ENCODE peak calls at places on chromosomes 7 and 10, in ten cellular contexts. One of them, this sample, is unnamed.

GRCh38 chr7:106012935-106013439 is 49.9 kb downstream of the CDHR3 start:
- DNase-seq in naive B cell: no peak
- DNase-seq in left lobe of liver: no peak
- DNase-seq in kidney tubule cell: peak
- DNase-seq in stimulated activated CD4-positive, alpha-beta T cell treated with anti-CD3 and anti-CD28 coated beads, Interleukin-2, amount 100 ng/mL, for 48 hours: no peak
- DNase-seq in H54: peak
- DNase-seq in AG20443: peak
- DNase-seq in GM18507: no peak
- DNase-seq in activated naive CD4-positive, alpha-beta T cell treated with anti-CD3 and anti-CD28 coated beads for 36 hours: no peak
- DNase-seq in astrocyte of the hippocampus: peak
- DNase-seq in this sample: no peak

GRCh38 chr7:151274936-151275812 is 26.7 kb upstream of the SMARCD3 start:
- DNase-seq in naive B cell: no peak
- DNase-seq in left lobe of liver: no peak
- DNase-seq in kidney tubule cell: no peak
- DNase-seq in stimulated activated CD4-positive, alpha-beta T cell treated with anti-CD3 and anti-CD28 coated beads, Interleukin-2, amount 100 ng/mL, for 48 hours: no peak
- DNase-seq in H54: no peak
- DNase-seq in AG20443: no peak
- DNase-seq in GM18507: no peak
- DNase-seq in activated naive CD4-positive, alpha-beta T cell treated with anti-CD3 and anti-CD28 coated beads for 36 hours: no peak
- DNase-seq in astrocyte of the hippocampus: no peak
- DNase-seq in this sample: peak

GRCh38 chr10:127889605-127890195 is 3.0 kb downstream of the CLRN3 start:
- DNase-seq in naive B cell: no peak
- DNase-seq in left lobe of liver: no peak
- DNase-seq in kidney tubule cell: peak
- DNase-seq in stimulated activated CD4-positive, alpha-beta T cell treated with anti-CD3 and anti-CD28 coated beads, Interleukin-2, amount 100 ng/mL, for 48 hours: no peak
- DNase-seq in H54: peak
- DNase-seq in AG20443: peak
- DNase-seq in GM18507: no peak
- DNase-seq in activated naive CD4-positive, alpha-beta T cell treated with anti-CD3 and anti-CD28 coated beads for 36 hours: no peak
- DNase-seq in astrocyte of the hippocampus: peak
- DNase-seq in this sample: no peak

GRCh38 chr7:131629203-131629871 is 72.9 kb upstream of the PODXL start:
- DNase-seq in naive B cell: no peak
- DNase-seq in left lobe of liver: no peak
- DNase-seq in kidney tubule cell: no peak
- DNase-seq in stimulated activated CD4-positive, alpha-beta T cell treated with anti-CD3 and anti-CD28 coated beads, Interleukin-2, amount 100 ng/mL, for 48 hours: no peak
- DNase-seq in H54: peak
- DNase-seq in AG20443: peak
- DNase-seq in GM18507: no peak
- DNase-seq in activated naive CD4-positive, alpha-beta T cell treated with anti-CD3 and anti-CD28 coated beads for 36 hours: no peak
- DNase-seq in astrocyte of the hippocampus: peak
- DNase-seq in this sample: no peak

GRCh38 chr10:13775786-13776780 is 189.3 kb downstream of the PRPF18 start:
- DNase-seq in naive B cell: no peak
- DNase-seq in left lobe of liver: no peak
- DNase-seq in kidney tubule cell: peak
- DNase-seq in stimulated activated CD4-positive, alpha-beta T cell treated with anti-CD3 and anti-CD28 coated beads, Interleukin-2, amount 100 ng/mL, for 48 hours: no peak
- DNase-seq in H54: peak
- DNase-seq in AG20443: peak
- DNase-seq in GM18507: no peak
- DNase-seq in activated naive CD4-positive, alpha-beta T cell treated with anti-CD3 and anti-CD28 coated beads for 36 hours: no peak
- DNase-seq in astrocyte of the hippocampus: peak
- DNase-seq in this sample: no peak

GRCh38 chr10:113666682-113667252 is 2.9 kb upstream of the NRAP start:
- DNase-seq in naive B cell: no peak
- DNase-seq in left lobe of liver: no peak
- DNase-seq in kidney tubule cell: peak
- DNase-seq in stimulated activated CD4-positive, alpha-beta T cell treated with anti-CD3 and anti-CD28 coated beads, Interleukin-2, amount 100 ng/mL, for 48 hours: no peak
- DNase-seq in H54: no peak
- DNase-seq in AG20443: peak
- DNase-seq in GM18507: no peak
- DNase-seq in activated naive CD4-positive, alpha-beta T cell treated with anti-CD3 and anti-CD28 coated beads for 36 hours: peak
- DNase-seq in astrocyte of the hippocampus: peak
- DNase-seq in this sample: peak

GRCh38 chr10:105925045-105925785 is 1239.3 kb downstream of the SORCS1 start:
- DNase-seq in naive B cell: no peak
- DNase-seq in left lobe of liver: no peak
- DNase-seq in kidney tubule cell: no peak
- DNase-seq in stimulated activated CD4-positive, alpha-beta T cell treated with anti-CD3 and anti-CD28 coated beads, Interleukin-2, amount 100 ng/mL, for 48 hours: no peak
- DNase-seq in H54: no peak
- DNase-seq in AG20443: no peak
- DNase-seq in GM18507: no peak
- DNase-seq in activated naive CD4-positive, alpha-beta T cell treated with anti-CD3 and anti-CD28 coated beads for 36 hours: no peak
- DNase-seq in astrocyte of the hippocampus: no peak
- DNase-seq in this sample: no peak

GRCh38 chr7:73487486-73487885 is 34.6 kb downstream of the BAZ1B start:
- DNase-seq in naive B cell: no peak
- DNase-seq in left lobe of liver: no peak
- DNase-seq in kidney tubule cell: no peak
- DNase-seq in stimulated activated CD4-positive, alpha-beta T cell treated with anti-CD3 and anti-CD28 coated beads, Interleukin-2, amount 100 ng/mL, for 48 hours: no peak
- DNase-seq in H54: no peak
- DNase-seq in AG20443: no peak
- DNase-seq in GM18507: no peak
- DNase-seq in activated naive CD4-positive, alpha-beta T cell treated with anti-CD3 and anti-CD28 coated beads for 36 hours: no peak
- DNase-seq in astrocyte of the hippocampus: no peak
- DNase-seq in this sample: no peak

GRCh38 chr10:75294866-75295692 is 59.3 kb upstream of the COMTD1 start:
- DNase-seq in naive B cell: peak
- DNase-seq in left lobe of liver: peak
- DNase-seq in kidney tubule cell: peak
- DNase-seq in stimulated activated CD4-positive, alpha-beta T cell treated with anti-CD3 and anti-CD28 coated beads, Interleukin-2, amount 100 ng/mL, for 48 hours: peak
- DNase-seq in H54: peak
- DNase-seq in AG20443: peak
- DNase-seq in GM18507: peak
- DNase-seq in activated naive CD4-positive, alpha-beta T cell treated with anti-CD3 and anti-CD28 coated beads for 36 hours: peak
- DNase-seq in astrocyte of the hippocampus: peak
- DNase-seq in this sample: peak

GRCh38 chr10:113347508-113347907 is 205.3 kb upstream of the HABP2 start:
- DNase-seq in naive B cell: no peak
- DNase-seq in left lobe of liver: peak
- DNase-seq in kidney tubule cell: no peak
- DNase-seq in stimulated activated CD4-positive, alpha-beta T cell treated with anti-CD3 and anti-CD28 coated beads, Interleukin-2, amount 100 ng/mL, for 48 hours: no peak
- DNase-seq in H54: no peak
- DNase-seq in AG20443: no peak
- DNase-seq in GM18507: no peak
- DNase-seq in activated naive CD4-positive, alpha-beta T cell treated with anti-CD3 and anti-CD28 coated beads for 36 hours: no peak
- DNase-seq in astrocyte of the hippocampus: peak
- DNase-seq in this sample: no peak

GRCh38 chr10:6203331-6204062 is 765 bp downstream of the PFKFB3 start:
- DNase-seq in naive B cell: peak
- DNase-seq in left lobe of liver: peak
- DNase-seq in kidney tubule cell: peak
- DNase-seq in stimulated activated CD4-positive, alpha-beta T cell treated with anti-CD3 and anti-CD28 coated beads, Interleukin-2, amount 100 ng/mL, for 48 hours: peak
- DNase-seq in H54: peak
- DNase-seq in AG20443: peak
- DNase-seq in GM18507: peak
- DNase-seq in activated naive CD4-positive, alpha-beta T cell treated with anti-CD3 and anti-CD28 coated beads for 36 hours: peak
- DNase-seq in astrocyte of the hippocampus: peak
- DNase-seq in this sample: peak

GRCh38 chr7:22357311-22358175 is 589 bp upstream of the RAPGEF5 start:
- DNase-seq in naive B cell: no peak
- DNase-seq in left lobe of liver: no peak
- DNase-seq in kidney tubule cell: peak
- DNase-seq in stimulated activated CD4-positive, alpha-beta T cell treated with anti-CD3 and anti-CD28 coated beads, Interleukin-2, amount 100 ng/mL, for 48 hours: no peak
- DNase-seq in H54: peak
- DNase-seq in AG20443: peak
- DNase-seq in GM18507: no peak
- DNase-seq in activated naive CD4-positive, alpha-beta T cell treated with anti-CD3 and anti-CD28 coated beads for 36 hours: no peak
- DNase-seq in astrocyte of the hippocampus: peak
- DNase-seq in this sample: peak

GRCh38 chr7:51249187-51249945 is 67.2 kb downstream of the COBL start:
- DNase-seq in naive B cell: no peak
- DNase-seq in left lobe of liver: no peak
- DNase-seq in kidney tubule cell: peak
- DNase-seq in stimulated activated CD4-positive, alpha-beta T cell treated with anti-CD3 and anti-CD28 coated beads, Interleukin-2, amount 100 ng/mL, for 48 hours: no peak
- DNase-seq in H54: no peak
- DNase-seq in AG20443: no peak
- DNase-seq in GM18507: no peak
- DNase-seq in activated naive CD4-positive, alpha-beta T cell treated with anti-CD3 and anti-CD28 coated beads for 36 hours: no peak
- DNase-seq in astrocyte of the hippocampus: no peak
- DNase-seq in this sample: no peak

GRCh38 chr10:116238036-116238435 is 35.0 kb downstream of the GFRA1 start:
- DNase-seq in naive B cell: no peak
- DNase-seq in left lobe of liver: no peak
- DNase-seq in kidney tubule cell: no peak
- DNase-seq in stimulated activated CD4-positive, alpha-beta T cell treated with anti-CD3 and anti-CD28 coated beads, Interleukin-2, amount 100 ng/mL, for 48 hours: no peak
- DNase-seq in H54: no peak
- DNase-seq in AG20443: no peak
- DNase-seq in GM18507: no peak
- DNase-seq in activated naive CD4-positive, alpha-beta T cell treated with anti-CD3 and anti-CD28 coated beads for 36 hours: no peak
- DNase-seq in astrocyte of the hippocampus: no peak
- DNase-seq in this sample: no peak

GRCh38 chr10:114064151-114065045 is 20.7 kb downstream of the ADRB1 start:
- DNase-seq in naive B cell: no peak
- DNase-seq in left lobe of liver: peak
- DNase-seq in kidney tubule cell: no peak
- DNase-seq in stimulated activated CD4-positive, alpha-beta T cell treated with anti-CD3 and anti-CD28 coated beads, Interleukin-2, amount 100 ng/mL, for 48 hours: no peak
- DNase-seq in H54: no peak
- DNase-seq in AG20443: no peak
- DNase-seq in GM18507: no peak
- DNase-seq in activated naive CD4-positive, alpha-beta T cell treated with anti-CD3 and anti-CD28 coated beads for 36 hours: no peak
- DNase-seq in astrocyte of the hippocampus: peak
- DNase-seq in this sample: no peak

GRCh38 chr10:49005270-49005669 is 65.6 kb upstream of the LRRC18 start:
- DNase-seq in naive B cell: no peak
- DNase-seq in left lobe of liver: peak
- DNase-seq in kidney tubule cell: no peak
- DNase-seq in stimulated activated CD4-positive, alpha-beta T cell treated with anti-CD3 and anti-CD28 coated beads, Interleukin-2, amount 100 ng/mL, for 48 hours: no peak
- DNase-seq in H54: no peak
- DNase-seq in AG20443: no peak
- DNase-seq in GM18507: no peak
- DNase-seq in activated naive CD4-positive, alpha-beta T cell treated with anti-CD3 and anti-CD28 coated beads for 36 hours: no peak
- DNase-seq in astrocyte of the hippocampus: no peak
- DNase-seq in this sample: no peak

GRCh38 chr10:79282388-79282787 is 64.9 kb upstream of the PPIF start:
- DNase-seq in naive B cell: no peak
- DNase-seq in left lobe of liver: no peak
- DNase-seq in kidney tubule cell: no peak
- DNase-seq in stimulated activated CD4-positive, alpha-beta T cell treated with anti-CD3 and anti-CD28 coated beads, Interleukin-2, amount 100 ng/mL, for 48 hours: no peak
- DNase-seq in H54: no peak
- DNase-seq in AG20443: no peak
- DNase-seq in GM18507: no peak
- DNase-seq in activated naive CD4-positive, alpha-beta T cell treated with anti-CD3 and anti-CD28 coated beads for 36 hours: no peak
- DNase-seq in astrocyte of the hippocampus: no peak
- DNase-seq in this sample: no peak

GRCh38 chr7:105693576-105693975 is 112.3 kb upstream of the EFCAB10 start:
- DNase-seq in naive B cell: no peak
- DNase-seq in left lobe of liver: no peak
- DNase-seq in kidney tubule cell: no peak
- DNase-seq in stimulated activated CD4-positive, alpha-beta T cell treated with anti-CD3 and anti-CD28 coated beads, Interleukin-2, amount 100 ng/mL, for 48 hours: no peak
- DNase-seq in H54: no peak
- DNase-seq in AG20443: no peak
- DNase-seq in GM18507: no peak
- DNase-seq in activated naive CD4-positive, alpha-beta T cell treated with anti-CD3 and anti-CD28 coated beads for 36 hours: no peak
- DNase-seq in astrocyte of the hippocampus: no peak
- DNase-seq in this sample: no peak

GRCh38 chr10:99758241-99758891 is 24.1 kb upstream of the ABCC2 start:
- DNase-seq in naive B cell: no peak
- DNase-seq in left lobe of liver: no peak
- DNase-seq in kidney tubule cell: no peak
- DNase-seq in stimulated activated CD4-positive, alpha-beta T cell treated with anti-CD3 and anti-CD28 coated beads, Interleukin-2, amount 100 ng/mL, for 48 hours: no peak
- DNase-seq in H54: no peak
- DNase-seq in AG20443: no peak
- DNase-seq in GM18507: no peak
- DNase-seq in activated naive CD4-positive, alpha-beta T cell treated with anti-CD3 and anti-CD28 coated beads for 36 hours: no peak
- DNase-seq in astrocyte of the hippocampus: no peak
- DNase-seq in this sample: no peak

GRCh38 chr10:3468919-3469638 is 296.5 kb upstream of the PITRM1 start:
- DNase-seq in naive B cell: no peak
- DNase-seq in left lobe of liver: no peak
- DNase-seq in kidney tubule cell: peak
- DNase-seq in stimulated activated CD4-positive, alpha-beta T cell treated with anti-CD3 and anti-CD28 coated beads, Interleukin-2, amount 100 ng/mL, for 48 hours: no peak
- DNase-seq in H54: peak
- DNase-seq in AG20443: peak
- DNase-seq in GM18507: no peak
- DNase-seq in activated naive CD4-positive, alpha-beta T cell treated with anti-CD3 and anti-CD28 coated beads for 36 hours: no peak
- DNase-seq in astrocyte of the hippocampus: peak
- DNase-seq in this sample: peak

GRCh38 chr7:94432799-94433198 is 38.1 kb downstream of the COL1A2 start:
- DNase-seq in naive B cell: no peak
- DNase-seq in left lobe of liver: no peak
- DNase-seq in kidney tubule cell: no peak
- DNase-seq in stimulated activated CD4-positive, alpha-beta T cell treated with anti-CD3 and anti-CD28 coated beads, Interleukin-2, amount 100 ng/mL, for 48 hours: no peak
- DNase-seq in H54: no peak
- DNase-seq in AG20443: no peak
- DNase-seq in GM18507: no peak
- DNase-seq in activated naive CD4-positive, alpha-beta T cell treated with anti-CD3 and anti-CD28 coated beads for 36 hours: no peak
- DNase-seq in astrocyte of the hippocampus: no peak
- DNase-seq in this sample: no peak

GRCh38 chr10:80405636-80406035 is 2.7 kb upstream of the PRXL2A start:
- DNase-seq in naive B cell: no peak
- DNase-seq in left lobe of liver: no peak
- DNase-seq in kidney tubule cell: no peak
- DNase-seq in stimulated activated CD4-positive, alpha-beta T cell treated with anti-CD3 and anti-CD28 coated beads, Interleukin-2, amount 100 ng/mL, for 48 hours: no peak
- DNase-seq in H54: no peak
- DNase-seq in AG20443: no peak
- DNase-seq in GM18507: no peak
- DNase-seq in activated naive CD4-positive, alpha-beta T cell treated with anti-CD3 and anti-CD28 coated beads for 36 hours: no peak
- DNase-seq in astrocyte of the hippocampus: peak
- DNase-seq in this sample: peak

GRCh38 chr7:145700488-145700887 is 416.1 kb upstream of the CNTNAP2 start:
- DNase-seq in naive B cell: no peak
- DNase-seq in left lobe of liver: no peak
- DNase-seq in kidney tubule cell: no peak
- DNase-seq in stimulated activated CD4-positive, alpha-beta T cell treated with anti-CD3 and anti-CD28 coated beads, Interleukin-2, amount 100 ng/mL, for 48 hours: no peak
- DNase-seq in H54: no peak
- DNase-seq in AG20443: no peak
- DNase-seq in GM18507: no peak
- DNase-seq in activated naive CD4-positive, alpha-beta T cell treated with anti-CD3 and anti-CD28 coated beads for 36 hours: no peak
- DNase-seq in astrocyte of the hippocampus: no peak
- DNase-seq in this sample: no peak

GRCh38 chr7:142384508-142384922 is 126.7 kb upstream of the PRSS58 start:
- DNase-seq in naive B cell: no peak
- DNase-seq in left lobe of liver: no peak
- DNase-seq in kidney tubule cell: peak
- DNase-seq in stimulated activated CD4-positive, alpha-beta T cell treated with anti-CD3 and anti-CD28 coated beads, Interleukin-2, amount 100 ng/mL, for 48 hours: peak
- DNase-seq in H54: peak
- DNase-seq in AG20443: peak
- DNase-seq in GM18507: no peak
- DNase-seq in activated naive CD4-positive, alpha-beta T cell treated with anti-CD3 and anti-CD28 coated beads for 36 hours: peak
- DNase-seq in astrocyte of the hippocampus: peak
- DNase-seq in this sample: no peak

GRCh38 chr7:100166966-100167911 is 1.2 kb downstream of the GAL3ST4 start:
- DNase-seq in naive B cell: no peak
- DNase-seq in left lobe of liver: no peak
- DNase-seq in kidney tubule cell: no peak
- DNase-seq in stimulated activated CD4-positive, alpha-beta T cell treated with anti-CD3 and anti-CD28 coated beads, Interleukin-2, amount 100 ng/mL, for 48 hours: no peak
- DNase-seq in H54: no peak
- DNase-seq in AG20443: no peak
- DNase-seq in GM18507: no peak
- DNase-seq in activated naive CD4-positive, alpha-beta T cell treated with anti-CD3 and anti-CD28 coated beads for 36 hours: peak
- DNase-seq in astrocyte of the hippocampus: no peak
- DNase-seq in this sample: peak

GRCh38 chr10:132591166-132591971 is 53.8 kb downstream of the INPP5A start:
- DNase-seq in naive B cell: no peak
- DNase-seq in left lobe of liver: peak
- DNase-seq in kidney tubule cell: peak
- DNase-seq in stimulated activated CD4-positive, alpha-beta T cell treated with anti-CD3 and anti-CD28 coated beads, Interleukin-2, amount 100 ng/mL, for 48 hours: no peak
- DNase-seq in H54: peak
- DNase-seq in AG20443: no peak
- DNase-seq in GM18507: no peak
- DNase-seq in activated naive CD4-positive, alpha-beta T cell treated with anti-CD3 and anti-CD28 coated beads for 36 hours: no peak
- DNase-seq in astrocyte of the hippocampus: peak
- DNase-seq in this sample: peak

GRCh38 chr7:39609084-39609461 is 14.3 kb upstream of the RALA start:
- DNase-seq in naive B cell: no peak
- DNase-seq in left lobe of liver: no peak
- DNase-seq in kidney tubule cell: peak
- DNase-seq in stimulated activated CD4-positive, alpha-beta T cell treated with anti-CD3 and anti-CD28 coated beads, Interleukin-2, amount 100 ng/mL, for 48 hours: no peak
- DNase-seq in H54: peak
- DNase-seq in AG20443: peak
- DNase-seq in GM18507: no peak
- DNase-seq in activated naive CD4-positive, alpha-beta T cell treated with anti-CD3 and anti-CD28 coated beads for 36 hours: no peak
- DNase-seq in astrocyte of the hippocampus: no peak
- DNase-seq in this sample: no peak

GRCh38 chr10:21517134-21517982 is 8.1 kb downstream of the SKIDA1 start:
- DNase-seq in naive B cell: peak
- DNase-seq in left lobe of liver: peak
- DNase-seq in kidney tubule cell: peak
- DNase-seq in stimulated activated CD4-positive, alpha-beta T cell treated with anti-CD3 and anti-CD28 coated beads, Interleukin-2, amount 100 ng/mL, for 48 hours: no peak
- DNase-seq in H54: no peak
- DNase-seq in AG20443: peak
- DNase-seq in GM18507: no peak
- DNase-seq in activated naive CD4-positive, alpha-beta T cell treated with anti-CD3 and anti-CD28 coated beads for 36 hours: peak
- DNase-seq in astrocyte of the hippocampus: peak
- DNase-seq in this sample: peak

This sample was measured in DMS53.